ENCODE peak calls at places on chromosomes 7 and 10, in five cellular contexts. A is GM19239, C is right cardiac atrium, X is AG04450, N is A549. D is an unnamed sample.
A peak's percentile ranks its signal among the peaks of the same experiment; 100 is the strongest.

GRCh38 chr7:73351447-73352167 is 23.6 kb downstream of the FKBP6 start:
- DNase-seq in C (no peak), X (no peak), N (no peak), A (no peak), D (no peak)

GRCh38 chr7:81886211-81886764 is 116.4 kb upstream of the HGF start:
- DNase-seq in A (no peak), X (no peak), N (no peak), C (no peak), D (no peak)

GRCh38 chr10:88979153-88979562 is 11.4 kb upstream of the FAS start:
- DNase-seq in A (no peak), N (no peak), C (peak; percentile 76), X (no peak), D (no peak)

GRCh38 chr10:120369831-120370230 is 87.2 kb upstream of the PLPP4 start:
- DNase-seq in A (no peak), X (no peak), C (no peak), N (no peak), D (no peak)

GRCh38 chr10:123380491-123381085 is 226.4 kb downstream of the BUB3 start:
- DNase-seq in C (no peak), N (peak; percentile 35), A (no peak), X (no peak), D (no peak)

GRCh38 chr10:89575037-89575436 is 39.6 kb upstream of the SLC16A12 start:
- DNase-seq in N (no peak), X (no peak), C (no peak), A (no peak), D (no peak)

GRCh38 chr7:100155553-100156317 is 2.8 kb downstream of the TRAPPC14 start:
- DNase-seq in C (no peak), A (no peak), X (no peak), N (no peak), D (no peak)

GRCh38 chr7:152329469-152329868 is 106.3 kb downstream of the KMT2C start:
- DNase-seq in C (no peak), N (no peak), A (no peak), X (no peak), D (no peak)

GRCh38 chr10:104045151-104046089 is 40.3 kb downstream of the COL17A1 start:
- DNase-seq in N (peak; percentile 78), C (no peak), A (no peak), X (peak; percentile 52), D (peak; percentile 35)

GRCh38 chr10:132054564-132054963 is 11.2 kb upstream of the JAKMIP3 start:
- DNase-seq in X (no peak), A (no peak), C (no peak), N (no peak), D (no peak)